ENCODE peak calls at places on chromosomes 16 and 17, in eight cellular contexts. One of them, this sample, is unnamed.

GRCh38 chr17:21330436-21331160 is 45.6 kb upstream of the KCNJ12 start:
- DNase-seq in right cardiac atrium: no peak
- DNase-seq in gastrocnemius medialis: no peak
- DNase-seq in Panc1: no peak
- DNase-seq in cardiac muscle cell: no peak
- DNase-seq in upper lobe of right lung: peak
- DNase-seq in mammary epithelial cell: no peak
- DNase-seq in coronary artery: peak
- DNase-seq in this sample: no peak

GRCh38 chr17:64780096-64781012 is 118.2 kb upstream of the SMURF2 start:
- DNase-seq in right cardiac atrium: peak
- DNase-seq in cardiac muscle cell: peak
- DNase-seq in coronary artery: no peak
- DNase-seq in Panc1: no peak
- DNase-seq in upper lobe of right lung: peak
- DNase-seq in gastrocnemius medialis: no peak
- DNase-seq in mammary epithelial cell: peak
- DNase-seq in this sample: no peak

GRCh38 chr16:2386990-2387389 is 42.3 kb upstream of the CCNF start:
- DNase-seq in coronary artery: no peak
- DNase-seq in upper lobe of right lung: no peak
- DNase-seq in mammary epithelial cell: no peak
- DNase-seq in gastrocnemius medialis: no peak
- DNase-seq in cardiac muscle cell: no peak
- DNase-seq in right cardiac atrium: no peak
- DNase-seq in Panc1: no peak
- DNase-seq in this sample: no peak

GRCh38 chr17:58710948-58711552 is 18.6 kb downstream of the RAD51C start:
- DNase-seq in coronary artery: no peak
- DNase-seq in Panc1: peak
- DNase-seq in mammary epithelial cell: peak
- DNase-seq in gastrocnemius medialis: no peak
- DNase-seq in cardiac muscle cell: peak
- DNase-seq in right cardiac atrium: no peak
- DNase-seq in upper lobe of right lung: no peak
- DNase-seq in this sample: no peak

GRCh38 chr17:50956750-50957523 is 90.8 kb upstream of the TOB1 start:
- DNase-seq in right cardiac atrium: peak
- DNase-seq in coronary artery: no peak
- DNase-seq in mammary epithelial cell: peak
- DNase-seq in gastrocnemius medialis: no peak
- DNase-seq in Panc1: peak
- DNase-seq in cardiac muscle cell: peak
- DNase-seq in upper lobe of right lung: peak
- DNase-seq in this sample: no peak

GRCh38 chr16:77439106-77439505 is 4.3 kb upstream of the ADAMTS18 start:
- DNase-seq in upper lobe of right lung: no peak
- DNase-seq in right cardiac atrium: no peak
- DNase-seq in mammary epithelial cell: no peak
- DNase-seq in gastrocnemius medialis: no peak
- DNase-seq in cardiac muscle cell: peak
- DNase-seq in Panc1: no peak
- DNase-seq in coronary artery: no peak
- DNase-seq in this sample: no peak

GRCh38 chr16:78984887-78985464 is 615.6 kb downstream of the MAF start:
- DNase-seq in upper lobe of right lung: no peak
- DNase-seq in cardiac muscle cell: peak
- DNase-seq in right cardiac atrium: peak
- DNase-seq in gastrocnemius medialis: no peak
- DNase-seq in coronary artery: no peak
- DNase-seq in Panc1: no peak
- DNase-seq in mammary epithelial cell: no peak
- DNase-seq in this sample: no peak

GRCh38 chr17:5565808-5566207 is 18.5 kb downstream of the NLRP1 start:
- DNase-seq in right cardiac atrium: no peak
- DNase-seq in cardiac muscle cell: no peak
- DNase-seq in gastrocnemius medialis: no peak
- DNase-seq in Panc1: no peak
- DNase-seq in coronary artery: no peak
- DNase-seq in upper lobe of right lung: no peak
- DNase-seq in mammary epithelial cell: no peak
- DNase-seq in this sample: no peak

GRCh38 chr17:82017612-82018151 is 5.0 kb downstream of the CENPX start:
- DNase-seq in upper lobe of right lung: no peak
- DNase-seq in coronary artery: no peak
- DNase-seq in mammary epithelial cell: no peak
- DNase-seq in gastrocnemius medialis: no peak
- DNase-seq in Panc1: no peak
- DNase-seq in right cardiac atrium: no peak
- DNase-seq in cardiac muscle cell: no peak
- DNase-seq in this sample: no peak

GRCh38 chr17:41553176-41553575 is 18.7 kb downstream of the KRT9 start:
- DNase-seq in coronary artery: no peak
- DNase-seq in right cardiac atrium: no peak
- DNase-seq in Panc1: no peak
- DNase-seq in upper lobe of right lung: no peak
- DNase-seq in cardiac muscle cell: no peak
- DNase-seq in gastrocnemius medialis: no peak
- DNase-seq in mammary epithelial cell: peak
- DNase-seq in this sample: no peak

GRCh38 chr16:68902376-68903345 is 59.3 kb downstream of the TANGO6 start:
- DNase-seq in right cardiac atrium: no peak
- DNase-seq in coronary artery: no peak
- DNase-seq in gastrocnemius medialis: peak
- DNase-seq in cardiac muscle cell: peak
- DNase-seq in Panc1: peak
- DNase-seq in mammary epithelial cell: peak
- DNase-seq in upper lobe of right lung: no peak
- DNase-seq in this sample: no peak

GRCh38 chr16:353404-354285 is 1.1 kb upstream of the AXIN1 start:
- DNase-seq in right cardiac atrium: no peak
- DNase-seq in gastrocnemius medialis: no peak
- DNase-seq in Panc1: no peak
- DNase-seq in coronary artery: peak
- DNase-seq in mammary epithelial cell: peak
- DNase-seq in upper lobe of right lung: peak
- DNase-seq in cardiac muscle cell: no peak
- DNase-seq in this sample: no peak

GRCh38 chr17:18167421-18167820 is 16.2 kb upstream of the ALKBH5 start:
- DNase-seq in Panc1: no peak
- DNase-seq in upper lobe of right lung: no peak
- DNase-seq in coronary artery: no peak
- DNase-seq in cardiac muscle cell: no peak
- DNase-seq in mammary epithelial cell: no peak
- DNase-seq in gastrocnemius medialis: no peak
- DNase-seq in right cardiac atrium: no peak
- DNase-seq in this sample: no peak

GRCh38 chr16:30741461-30741914 is 6.7 kb upstream of the PHKG2 start:
- DNase-seq in upper lobe of right lung: peak
- DNase-seq in right cardiac atrium: no peak
- DNase-seq in gastrocnemius medialis: no peak
- DNase-seq in mammary epithelial cell: peak
- DNase-seq in cardiac muscle cell: peak
- DNase-seq in Panc1: peak
- DNase-seq in coronary artery: no peak
- DNase-seq in this sample: peak

GRCh38 chr17:19799796-19800195 is 51.7 kb upstream of the ALDH3A1 start:
- DNase-seq in Panc1: no peak
- DNase-seq in upper lobe of right lung: no peak
- DNase-seq in right cardiac atrium: no peak
- DNase-seq in cardiac muscle cell: no peak
- DNase-seq in gastrocnemius medialis: no peak
- DNase-seq in mammary epithelial cell: peak
- DNase-seq in coronary artery: no peak
- DNase-seq in this sample: peak
- H3K27ac ChIP-seq in Panc1: no peak
- H3K27ac ChIP-seq in upper lobe of right lung: no peak
- H3K27ac ChIP-seq in right cardiac atrium: no peak
- H3K27ac ChIP-seq in cardiac muscle cell: no peak
- H3K27ac ChIP-seq in gastrocnemius medialis: no peak
- H3K27ac ChIP-seq in mammary epithelial cell: peak
- H3K27ac ChIP-seq in coronary artery: no peak
- H3K27ac ChIP-seq in this sample: peak

GRCh38 chr17:59814685-59815084 is 78.1 kb downstream of the TUBD1 start:
- DNase-seq in upper lobe of right lung: no peak
- DNase-seq in cardiac muscle cell: no peak
- DNase-seq in Panc1: no peak
- DNase-seq in right cardiac atrium: no peak
- DNase-seq in gastrocnemius medialis: no peak
- DNase-seq in coronary artery: no peak
- DNase-seq in mammary epithelial cell: no peak
- DNase-seq in this sample: no peak
- H3K27ac ChIP-seq in upper lobe of right lung: no peak
- H3K27ac ChIP-seq in cardiac muscle cell: no peak
- H3K27ac ChIP-seq in Panc1: peak
- H3K27ac ChIP-seq in right cardiac atrium: no peak
- H3K27ac ChIP-seq in gastrocnemius medialis: peak
- H3K27ac ChIP-seq in coronary artery: no peak
- H3K27ac ChIP-seq in mammary epithelial cell: no peak
- H3K27ac ChIP-seq in this sample: no peak

GRCh38 chr17:1630662-1631061 is 2.0 kb upstream of the SLC43A2 start:
- DNase-seq in upper lobe of right lung: no peak
- DNase-seq in mammary epithelial cell: no peak
- DNase-seq in gastrocnemius medialis: no peak
- DNase-seq in cardiac muscle cell: no peak
- DNase-seq in right cardiac atrium: no peak
- DNase-seq in Panc1: no peak
- DNase-seq in coronary artery: no peak
- DNase-seq in this sample: no peak

GRCh38 chr17:1629647-1630310 is 1.1 kb upstream of the SLC43A2 start:
- DNase-seq in coronary artery: peak
- DNase-seq in Panc1: no peak
- DNase-seq in right cardiac atrium: peak
- DNase-seq in gastrocnemius medialis: peak
- DNase-seq in upper lobe of right lung: peak
- DNase-seq in cardiac muscle cell: peak
- DNase-seq in mammary epithelial cell: peak
- DNase-seq in this sample: no peak

GRCh38 chr17:1627987-1628855 is at the start of gene SLC43A2:
- DNase-seq in Panc1: no peak
- DNase-seq in gastrocnemius medialis: peak
- DNase-seq in coronary artery: peak
- DNase-seq in mammary epithelial cell: peak
- DNase-seq in cardiac muscle cell: peak
- DNase-seq in upper lobe of right lung: peak
- DNase-seq in right cardiac atrium: peak
- DNase-seq in this sample: no peak

GRCh38 chr17:1627219-1627986 is 1.2 kb downstream of the SLC43A2 start:
- DNase-seq in Panc1: no peak
- DNase-seq in mammary epithelial cell: no peak
- DNase-seq in coronary artery: peak
- DNase-seq in right cardiac atrium: no peak
- DNase-seq in gastrocnemius medialis: peak
- DNase-seq in cardiac muscle cell: no peak
- DNase-seq in upper lobe of right lung: peak
- DNase-seq in this sample: no peak

GRCh38 chr17:1628856-1629646 is 417 bp upstream of the SLC43A2 start:
- DNase-seq in upper lobe of right lung: peak
- DNase-seq in Panc1: no peak
- DNase-seq in coronary artery: peak
- DNase-seq in cardiac muscle cell: peak
- DNase-seq in mammary epithelial cell: peak
- DNase-seq in right cardiac atrium: peak
- DNase-seq in gastrocnemius medialis: peak
- DNase-seq in this sample: no peak
- H3K27ac ChIP-seq in upper lobe of right lung: peak
- H3K27ac ChIP-seq in Panc1: peak
- H3K27ac ChIP-seq in coronary artery: peak
- H3K27ac ChIP-seq in cardiac muscle cell: peak
- H3K27ac ChIP-seq in mammary epithelial cell: peak
- H3K27ac ChIP-seq in right cardiac atrium: peak
- H3K27ac ChIP-seq in gastrocnemius medialis: peak
- H3K27ac ChIP-seq in this sample: peak

DNA sequence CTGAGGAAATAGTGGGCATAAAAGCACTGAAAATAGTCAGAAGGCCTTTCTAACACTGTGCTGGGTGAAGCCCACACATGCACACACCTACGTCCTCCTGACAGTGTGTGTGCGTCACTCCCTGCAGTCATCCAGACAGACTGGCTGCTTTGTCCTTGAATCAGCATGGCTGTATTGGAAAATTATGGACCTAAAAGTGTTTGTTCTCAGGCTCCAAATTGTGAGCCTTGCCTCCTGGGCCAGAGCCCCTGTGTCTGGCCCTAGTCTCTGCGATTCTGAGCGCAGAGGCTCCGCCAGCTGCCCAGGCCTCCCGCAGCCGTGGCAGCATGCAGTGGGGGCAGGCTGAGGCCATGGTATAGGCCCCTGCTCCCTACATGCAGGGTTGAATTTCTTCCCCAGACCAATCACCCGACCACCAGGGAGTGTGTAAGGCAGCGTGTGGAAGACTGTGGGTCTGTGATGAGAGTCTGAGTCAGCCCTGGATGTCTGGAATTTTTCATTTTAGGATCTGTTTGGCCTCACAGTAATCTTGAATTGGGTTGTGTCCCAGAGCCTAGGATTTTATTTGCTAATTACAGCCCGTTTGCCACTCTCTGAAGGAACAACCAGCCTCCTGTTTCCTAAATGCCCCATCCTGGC is 166.8 kb downstream of the LGALS9B start:
- DNase-seq in Panc1: no peak
- DNase-seq in cardiac muscle cell: no peak
- DNase-seq in upper lobe of right lung: no peak
- DNase-seq in coronary artery: no peak
- DNase-seq in right cardiac atrium: no peak
- DNase-seq in mammary epithelial cell: no peak
- DNase-seq in gastrocnemius medialis: no peak
- DNase-seq in this sample: no peak
- H3K27ac ChIP-seq in Panc1: no peak
- H3K27ac ChIP-seq in cardiac muscle cell: peak
- H3K27ac ChIP-seq in upper lobe of right lung: no peak
- H3K27ac ChIP-seq in coronary artery: peak
- H3K27ac ChIP-seq in right cardiac atrium: no peak
- H3K27ac ChIP-seq in mammary epithelial cell: no peak
- H3K27ac ChIP-seq in gastrocnemius medialis: no peak
- H3K27ac ChIP-seq in this sample: no peak

DNA sequence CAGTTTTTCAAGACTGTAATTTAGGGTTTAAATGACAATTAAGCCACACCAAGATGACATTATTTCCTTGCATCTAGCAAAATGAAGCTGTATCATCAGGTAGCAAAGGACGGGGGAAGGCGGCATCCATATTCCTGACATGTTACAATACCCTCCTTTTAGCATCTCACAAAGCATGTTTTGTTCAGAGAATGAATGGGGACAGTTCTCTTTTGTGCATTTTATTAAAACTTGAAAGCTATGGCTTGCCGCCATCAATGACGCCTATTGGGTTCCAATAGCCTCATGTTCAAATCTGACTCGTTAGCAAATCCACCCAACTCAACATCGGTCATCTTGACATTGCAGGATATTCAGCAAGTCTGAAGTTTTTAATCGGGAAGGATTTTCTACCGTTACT is 39.2 kb downstream of the LITAF start:
- DNase-seq in upper lobe of right lung: no peak
- DNase-seq in mammary epithelial cell: no peak
- DNase-seq in coronary artery: no peak
- DNase-seq in cardiac muscle cell: no peak
- DNase-seq in Panc1: no peak
- DNase-seq in right cardiac atrium: no peak
- DNase-seq in gastrocnemius medialis: no peak
- DNase-seq in this sample: no peak
- H3K27ac ChIP-seq in upper lobe of right lung: no peak
- H3K27ac ChIP-seq in mammary epithelial cell: no peak
- H3K27ac ChIP-seq in coronary artery: peak
- H3K27ac ChIP-seq in cardiac muscle cell: no peak
- H3K27ac ChIP-seq in Panc1: no peak
- H3K27ac ChIP-seq in right cardiac atrium: no peak
- H3K27ac ChIP-seq in gastrocnemius medialis: peak
- H3K27ac ChIP-seq in this sample: no peak

This sample was measured in epithelial cell of prostate.